ENCODE peak calls at places on chromosomes 1 and 21, in five cellular contexts. One of them, this sample, is unnamed.

GRCh38 chr1:232570007-232570406 is 59.9 kb downstream of the SIPA1L2 start:
- DNase-seq in right lobe of liver: no peak
- DNase-seq in suprapubic skin: no peak
- DNase-seq in GM06990: no peak
- DNase-seq in SJCRH30: no peak
- DNase-seq in this sample: no peak

GRCh38 chr1:180192172-180192571 is 37.5 kb downstream of the QSOX1 start:
- DNase-seq in SJCRH30: no peak
- DNase-seq in suprapubic skin: no peak
- DNase-seq in right lobe of liver: no peak
- DNase-seq in GM06990: no peak
- DNase-seq in this sample: no peak

GRCh38 chr1:8040586-8040985 is 14.5 kb upstream of the ERRFI1 start:
- DNase-seq in GM06990: no peak
- DNase-seq in right lobe of liver: peak
- DNase-seq in suprapubic skin: peak
- DNase-seq in SJCRH30: peak
- DNase-seq in this sample: peak

GRCh38 chr1:7454052-7454815 is 316.9 kb upstream of the VAMP3 start:
- DNase-seq in GM06990: no peak
- DNase-seq in right lobe of liver: no peak
- DNase-seq in suprapubic skin: no peak
- DNase-seq in SJCRH30: no peak
- DNase-seq in this sample: no peak

GRCh38 chr1:193448682-193449461 is 262.5 kb upstream of the B3GALT2 start:
- DNase-seq in right lobe of liver: no peak
- DNase-seq in suprapubic skin: no peak
- DNase-seq in GM06990: peak
- DNase-seq in SJCRH30: no peak
- DNase-seq in this sample: no peak

GRCh38 chr1:8816306-8816705 is 1.1 kb downstream of the RERE start:
- DNase-seq in right lobe of liver: no peak
- DNase-seq in GM06990: peak
- DNase-seq in SJCRH30: no peak
- DNase-seq in suprapubic skin: no peak
- DNase-seq in this sample: no peak

GRCh38 chr1:243475966-243476365 is 220.1 kb downstream of the SDCCAG8 start:
- DNase-seq in right lobe of liver: no peak
- DNase-seq in suprapubic skin: no peak
- DNase-seq in GM06990: no peak
- DNase-seq in SJCRH30: peak
- DNase-seq in this sample: no peak

GRCh38 chr1:109466440-109467300 is at the start of gene SYPL2:
- DNase-seq in right lobe of liver: peak
- DNase-seq in SJCRH30: peak
- DNase-seq in GM06990: no peak
- DNase-seq in suprapubic skin: no peak
- DNase-seq in this sample: peak

GRCh38 chr21:25461730-25462129 is 145.6 kb downstream of the MRPL39 start:
- DNase-seq in suprapubic skin: no peak
- DNase-seq in SJCRH30: no peak
- DNase-seq in right lobe of liver: no peak
- DNase-seq in GM06990: no peak
- DNase-seq in this sample: no peak

GRCh38 chr1:206687915-206688442 is 3.3 kb downstream of the MAPKAPK2 start:
- DNase-seq in suprapubic skin: no peak
- DNase-seq in right lobe of liver: no peak
- DNase-seq in SJCRH30: peak
- DNase-seq in GM06990: no peak
- DNase-seq in this sample: no peak

GRCh38 chr21:25334046-25334730 is 273.1 kb downstream of the MRPL39 start:
- DNase-seq in GM06990: no peak
- DNase-seq in right lobe of liver: no peak
- DNase-seq in SJCRH30: no peak
- DNase-seq in suprapubic skin: no peak
- DNase-seq in this sample: no peak

GRCh38 chr1:150162862-150163706 is 13.4 kb downstream of the PLEKHO1 start:
- DNase-seq in suprapubic skin: peak
- DNase-seq in SJCRH30: peak
- DNase-seq in GM06990: peak
- DNase-seq in right lobe of liver: peak
- DNase-seq in this sample: peak

GRCh38 chr1:153842006-153842471 is 66.8 kb downstream of the SLC27A3 start:
- DNase-seq in suprapubic skin: no peak
- DNase-seq in SJCRH30: no peak
- DNase-seq in right lobe of liver: no peak
- DNase-seq in GM06990: peak
- DNase-seq in this sample: no peak

GRCh38 chr21:41961282-41961701 is 7.5 kb upstream of the C2CD2 start:
- DNase-seq in GM06990: no peak
- DNase-seq in SJCRH30: no peak
- DNase-seq in right lobe of liver: no peak
- DNase-seq in suprapubic skin: no peak
- DNase-seq in this sample: no peak

GRCh38 chr1:67300561-67300960 is 7.1 kb upstream of the IL12RB2 start:
- DNase-seq in GM06990: no peak
- DNase-seq in suprapubic skin: no peak
- DNase-seq in right lobe of liver: no peak
- DNase-seq in SJCRH30: no peak
- DNase-seq in this sample: no peak

GRCh38 chr1:55374801-55375616 is 159.8 kb upstream of the USP24 start:
- DNase-seq in SJCRH30: no peak
- DNase-seq in right lobe of liver: no peak
- DNase-seq in GM06990: no peak
- DNase-seq in suprapubic skin: no peak
- DNase-seq in this sample: no peak

GRCh38 chr1:170063109-170063826 is 11.2 kb downstream of the KIFAP3 start:
- DNase-seq in GM06990: no peak
- DNase-seq in SJCRH30: no peak
- DNase-seq in suprapubic skin: no peak
- DNase-seq in right lobe of liver: no peak
- DNase-seq in this sample: no peak

GRCh38 chr1:153570874-153571273 is 5.2 kb upstream of the S100A2 start:
- DNase-seq in GM06990: no peak
- DNase-seq in suprapubic skin: no peak
- DNase-seq in right lobe of liver: no peak
- DNase-seq in SJCRH30: no peak
- DNase-seq in this sample: no peak

GRCh38 chr1:150609726-150610125 is 19.7 kb downstream of the ENSA start:
- DNase-seq in GM06990: no peak
- DNase-seq in suprapubic skin: no peak
- DNase-seq in SJCRH30: no peak
- DNase-seq in right lobe of liver: no peak
- DNase-seq in this sample: no peak

GRCh38 chr1:230099435-230099834 is 32.4 kb downstream of the GALNT2 start:
- DNase-seq in SJCRH30: no peak
- DNase-seq in right lobe of liver: no peak
- DNase-seq in suprapubic skin: no peak
- DNase-seq in GM06990: no peak
- DNase-seq in this sample: no peak

GRCh38 chr1:153355445-153356071 is 2.1 kb upstream of the S100A9 start:
- DNase-seq in right lobe of liver: peak
- DNase-seq in suprapubic skin: no peak
- DNase-seq in GM06990: no peak
- DNase-seq in SJCRH30: peak
- DNase-seq in this sample: peak

GRCh38 chr21:42651515-42652401 is 1.7 kb upstream of the PDE9A start:
- DNase-seq in suprapubic skin: no peak
- DNase-seq in SJCRH30: no peak
- DNase-seq in GM06990: no peak
- DNase-seq in right lobe of liver: peak
- DNase-seq in this sample: peak

GRCh38 chr1:32831878-32832277 is 14.4 kb downstream of the S100PBP start:
- DNase-seq in suprapubic skin: no peak
- DNase-seq in GM06990: no peak
- DNase-seq in SJCRH30: no peak
- DNase-seq in right lobe of liver: no peak
- DNase-seq in this sample: no peak

GRCh38 chr1:7418442-7419080 is 352.5 kb upstream of the VAMP3 start:
- DNase-seq in SJCRH30: no peak
- DNase-seq in right lobe of liver: no peak
- DNase-seq in suprapubic skin: peak
- DNase-seq in GM06990: no peak
- DNase-seq in this sample: no peak

GRCh38 chr1:101153692-101154091 is 83.1 kb upstream of the S1PR1 start:
- DNase-seq in GM06990: no peak
- DNase-seq in SJCRH30: no peak
- DNase-seq in right lobe of liver: no peak
- DNase-seq in suprapubic skin: no peak
- DNase-seq in this sample: no peak

GRCh38 chr1:116268211-116268610 is 104.8 kb upstream of the ATP1A1 start:
- DNase-seq in suprapubic skin: peak
- DNase-seq in GM06990: no peak
- DNase-seq in right lobe of liver: peak
- DNase-seq in SJCRH30: peak
- DNase-seq in this sample: peak

GRCh38 chr1:33152685-33153432 is 29.0 kb downstream of the TRIM62 start:
- DNase-seq in suprapubic skin: no peak
- DNase-seq in right lobe of liver: no peak
- DNase-seq in GM06990: no peak
- DNase-seq in SJCRH30: peak
- DNase-seq in this sample: no peak

GRCh38 chr1:226786550-226786949 is 47.5 kb upstream of the ITPKB start:
- DNase-seq in SJCRH30: no peak
- DNase-seq in GM06990: peak
- DNase-seq in suprapubic skin: no peak
- DNase-seq in right lobe of liver: no peak
- DNase-seq in this sample: no peak

GRCh38 chr1:99647460-99647859 is 1.5 kb downstream of the PALMD start:
- DNase-seq in SJCRH30: peak
- DNase-seq in right lobe of liver: no peak
- DNase-seq in suprapubic skin: no peak
- DNase-seq in GM06990: no peak
- DNase-seq in this sample: no peak

GRCh38 chr1:99650021-99650420 is 4.1 kb downstream of the PALMD start:
- DNase-seq in suprapubic skin: no peak
- DNase-seq in right lobe of liver: no peak
- DNase-seq in SJCRH30: no peak
- DNase-seq in GM06990: no peak
- DNase-seq in this sample: no peak

GRCh38 chr1:99645699-99646531 is at the start of gene PALMD:
- DNase-seq in SJCRH30: peak
- DNase-seq in GM06990: no peak
- DNase-seq in right lobe of liver: peak
- DNase-seq in suprapubic skin: peak
- DNase-seq in this sample: peak

GRCh38 chr1:99646885-99647284 is 972 bp downstream of the PALMD start:
- DNase-seq in SJCRH30: no peak
- DNase-seq in right lobe of liver: no peak
- DNase-seq in GM06990: no peak
- DNase-seq in suprapubic skin: no peak
- DNase-seq in this sample: no peak

DNA sequence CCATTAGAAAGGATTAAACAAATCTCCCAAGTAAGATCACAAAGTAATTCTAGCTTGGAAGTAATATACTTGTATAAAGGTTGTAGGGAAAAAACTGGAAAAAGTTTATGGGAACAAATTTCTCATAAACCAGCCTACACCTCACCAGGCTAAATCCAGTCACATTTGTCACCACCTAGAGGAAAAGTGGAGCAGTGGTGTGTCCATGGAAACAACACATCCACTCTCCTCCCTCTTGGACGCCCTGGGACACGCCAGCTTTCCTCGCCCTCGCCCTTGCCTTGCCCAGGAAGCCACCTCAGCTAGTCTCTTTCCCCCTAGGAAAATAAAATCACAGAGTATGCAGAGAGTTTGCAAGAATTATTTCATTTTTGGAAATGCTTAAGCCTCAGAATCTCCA is 2.2 kb downstream of the PALMD start:
- DNase-seq in SJCRH30: peak
- DNase-seq in right lobe of liver: peak
- DNase-seq in GM06990: no peak
- DNase-seq in suprapubic skin: peak
- DNase-seq in this sample: peak
- H3K4me3 ChIP-seq in SJCRH30: peak
- H3K4me3 ChIP-seq in right lobe of liver: peak
- H3K4me3 ChIP-seq in GM06990: no peak
- H3K4me3 ChIP-seq in suprapubic skin: peak
- H3K4me3 ChIP-seq in this sample: peak

DNA sequence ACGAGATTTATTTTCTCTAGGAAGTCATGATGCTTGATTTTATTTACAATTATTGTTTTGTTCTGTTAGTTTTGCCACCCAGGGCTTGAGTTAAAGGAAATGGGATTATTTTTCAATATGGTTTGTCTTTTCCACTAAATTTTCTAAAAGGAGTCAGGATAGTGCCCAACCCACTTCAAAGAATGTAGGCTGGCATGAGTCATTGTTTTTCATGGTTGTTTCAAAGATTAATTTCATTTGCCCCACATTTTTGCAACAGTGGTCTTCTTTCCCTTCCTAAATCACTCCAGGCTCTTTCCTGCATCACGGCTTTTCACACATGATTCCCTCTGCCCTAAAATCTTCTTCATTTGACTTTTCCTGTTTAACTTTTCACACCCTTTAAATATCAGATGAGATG is 2.5 kb downstream of the SLAMF6 start:
- DNase-seq in GM06990: no peak
- DNase-seq in SJCRH30: no peak
- DNase-seq in suprapubic skin: no peak
- DNase-seq in right lobe of liver: no peak
- DNase-seq in this sample: no peak
- H3K4me3 ChIP-seq in GM06990: peak
- H3K4me3 ChIP-seq in SJCRH30: no peak
- H3K4me3 ChIP-seq in suprapubic skin: no peak
- H3K4me3 ChIP-seq in right lobe of liver: no peak
- H3K4me3 ChIP-seq in this sample: peak

GRCh38 chr1:203792491-203792890 is 2.9 kb upstream of the ZBED6 start:
- DNase-seq in right lobe of liver: no peak
- DNase-seq in GM06990: no peak
- DNase-seq in SJCRH30: no peak
- DNase-seq in suprapubic skin: no peak
- DNase-seq in this sample: no peak

GRCh38 chr1:203795382-203796222 is at the start of the genes ZBED6 and ZC3H11A:
- DNase-seq in right lobe of liver: peak
- DNase-seq in SJCRH30: peak
- DNase-seq in GM06990: peak
- DNase-seq in suprapubic skin: peak
- DNase-seq in this sample: peak

GRCh38 chr1:203796223-203796747 is 862 bp downstream of the ZBED6 start:
- DNase-seq in SJCRH30: peak
- DNase-seq in GM06990: peak
- DNase-seq in suprapubic skin: peak
- DNase-seq in right lobe of liver: peak
- DNase-seq in this sample: no peak

GRCh38 chr1:203797216-203797615 is 1.8 kb downstream of the ZBED6 start:
- DNase-seq in SJCRH30: no peak
- DNase-seq in suprapubic skin: no peak
- DNase-seq in GM06990: no peak
- DNase-seq in right lobe of liver: no peak
- DNase-seq in this sample: no peak

GRCh38 chr1:203794764-203795381 is 550 bp upstream of the ZBED6 start:
- DNase-seq in SJCRH30: no peak
- DNase-seq in suprapubic skin: no peak
- DNase-seq in GM06990: no peak
- DNase-seq in right lobe of liver: no peak
- DNase-seq in this sample: no peak
- H3K4me3 ChIP-seq in SJCRH30: peak
- H3K4me3 ChIP-seq in suprapubic skin: peak
- H3K4me3 ChIP-seq in GM06990: peak
- H3K4me3 ChIP-seq in right lobe of liver: peak
- H3K4me3 ChIP-seq in this sample: peak

GRCh38 chr1:172894345-172895049 is 156.2 kb downstream of the TNFSF18 start:
- DNase-seq in SJCRH30: no peak
- DNase-seq in GM06990: no peak
- DNase-seq in right lobe of liver: no peak
- DNase-seq in suprapubic skin: no peak
- DNase-seq in this sample: no peak
- H3K4me3 ChIP-seq in SJCRH30: no peak
- H3K4me3 ChIP-seq in GM06990: no peak
- H3K4me3 ChIP-seq in right lobe of liver: no peak
- H3K4me3 ChIP-seq in suprapubic skin: no peak
- H3K4me3 ChIP-seq in this sample: no peak

This sample was measured in lower lobe of right lung.